ENCODE peak calls at places on chromosomes 13 and 19, in five cellular contexts. One of them, this sample, is unnamed.

GRCh38 chr19:55613930-55614710 is 8.7 kb downstream of the ZNF865 start:
- DNase-seq in SK-N-SH: peak; percentile 26
- DNase-seq in HCT116: no peak
- DNase-seq in HepG2: no peak
- DNase-seq in H1: no peak
- DNase-seq in this sample: no peak

GRCh38 chr13:98083936-98084335 is 59.0 kb upstream of the FARP1 start:
- DNase-seq in SK-N-SH: no peak
- DNase-seq in HCT116: no peak
- DNase-seq in HepG2: no peak
- DNase-seq in H1: no peak
- DNase-seq in this sample: no peak

GRCh38 chr13:99347911-99348451 is 40.8 kb upstream of the GPR183 start:
- DNase-seq in SK-N-SH: no peak
- DNase-seq in HCT116: no peak
- DNase-seq in HepG2: no peak
- DNase-seq in H1: no peak
- DNase-seq in this sample: no peak

GRCh38 chr13:63774133-63774532 is 2358.5 kb upstream of the PCDH20 start:
- DNase-seq in SK-N-SH: no peak
- DNase-seq in HCT116: no peak
- DNase-seq in HepG2: no peak
- DNase-seq in H1: no peak
- DNase-seq in this sample: no peak

GRCh38 chr19:6221220-6221877 is 58.4 kb downstream of the MLLT1 start:
- DNase-seq in SK-N-SH: no peak
- DNase-seq in HCT116: no peak
- DNase-seq in HepG2: no peak
- DNase-seq in H1: no peak
- DNase-seq in this sample: no peak

GRCh38 chr19:55460670-55461258 is 678 bp downstream of the ISOC2 start:
- DNase-seq in SK-N-SH: peak; percentile 92
- DNase-seq in HCT116: no peak
- DNase-seq in HepG2: peak; percentile 84
- DNase-seq in H1: no peak
- DNase-seq in this sample: peak; percentile 28

GRCh38 chr19:5826531-5827341 is 12.8 kb downstream of the FUT6 start:
- DNase-seq in SK-N-SH: peak; percentile 83
- DNase-seq in HCT116: peak; percentile 74
- DNase-seq in HepG2: peak; percentile 87
- DNase-seq in H1: no peak
- DNase-seq in this sample: no peak

GRCh38 chr19:49701271-49701786 is 10.4 kb downstream of the CPT1C start:
- DNase-seq in SK-N-SH: peak; percentile 44
- DNase-seq in HCT116: no peak
- DNase-seq in HepG2: no peak
- DNase-seq in H1: no peak
- DNase-seq in this sample: no peak

GRCh38 chr19:35381318-35381717 is 10.4 kb downstream of the GPR42 start:
- DNase-seq in SK-N-SH: no peak
- DNase-seq in HCT116: no peak
- DNase-seq in HepG2: no peak
- DNase-seq in H1: no peak
- DNase-seq in this sample: no peak
- TF ChIP-seq YY1 in SK-N-SH: no peak
- TF ChIP-seq YY1 in HCT116: no peak
- TF ChIP-seq YY1 in HepG2: no peak
- TF ChIP-seq YY1 in H1: no peak
- TF ChIP-seq YY1 in this sample: no peak

DNA sequence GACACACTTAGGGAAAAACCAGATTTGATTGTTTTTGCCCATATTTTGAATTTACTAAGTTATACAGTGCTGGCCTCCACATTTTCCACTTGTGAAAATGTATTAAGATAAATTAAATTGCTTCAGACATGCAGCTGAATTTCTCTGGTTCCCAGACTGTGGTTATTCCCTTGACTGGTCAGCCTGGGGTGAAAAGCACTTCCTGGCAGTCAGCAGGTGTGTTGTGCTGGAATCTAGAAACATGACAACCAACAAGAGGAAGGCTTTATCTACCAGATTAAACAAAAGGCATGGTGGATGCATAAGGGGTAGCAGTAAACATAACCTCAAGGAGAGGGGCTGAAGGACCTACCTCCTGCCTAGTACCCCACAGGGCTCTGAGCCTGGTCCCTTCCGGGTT is 133.2 kb downstream of the LACC1 start:
- DNase-seq in SK-N-SH: no peak
- DNase-seq in HCT116: no peak
- DNase-seq in HepG2: no peak
- DNase-seq in H1: no peak
- DNase-seq in this sample: no peak
- H3K36me3 ChIP-seq in SK-N-SH: no peaks in the 10 kb centered on the region
- H3K36me3 ChIP-seq in HCT116: no peaks in the 10 kb centered on the region
- H3K36me3 ChIP-seq in HepG2: no peaks in the 10 kb centered on the region
- H3K36me3 ChIP-seq in H1: no peaks in the 10 kb centered on the region
- H3K36me3 ChIP-seq in this sample: no peaks in the 10 kb centered on the region

GRCh38 chr19:18418725-18419194 is 438 bp upstream of the SSBP4 start:
- DNase-seq in SK-N-SH: no peak
- DNase-seq in HCT116: no peak
- DNase-seq in HepG2: no peak
- DNase-seq in H1: no peak
- DNase-seq in this sample: no peak

GRCh38 chr19:18419699-18420460 is 682 bp downstream of the SSBP4 start:
- DNase-seq in SK-N-SH: peak; percentile 79
- DNase-seq in HCT116: no peak
- DNase-seq in HepG2: peak; percentile 55
- DNase-seq in H1: no peak
- DNase-seq in this sample: no peak

GRCh38 chr19:18418034-18418724 is 1.0 kb upstream of the SSBP4 start:
- DNase-seq in SK-N-SH: no peak
- DNase-seq in HCT116: no peak
- DNase-seq in HepG2: no peak
- DNase-seq in H1: no peak
- DNase-seq in this sample: no peak

GRCh38 chr19:18420931-18421330 is 1.7 kb downstream of the SSBP4 start:
- DNase-seq in SK-N-SH: no peak
- DNase-seq in HCT116: no peak
- DNase-seq in HepG2: no peak
- DNase-seq in H1: no peak
- DNase-seq in this sample: no peak

DNA sequence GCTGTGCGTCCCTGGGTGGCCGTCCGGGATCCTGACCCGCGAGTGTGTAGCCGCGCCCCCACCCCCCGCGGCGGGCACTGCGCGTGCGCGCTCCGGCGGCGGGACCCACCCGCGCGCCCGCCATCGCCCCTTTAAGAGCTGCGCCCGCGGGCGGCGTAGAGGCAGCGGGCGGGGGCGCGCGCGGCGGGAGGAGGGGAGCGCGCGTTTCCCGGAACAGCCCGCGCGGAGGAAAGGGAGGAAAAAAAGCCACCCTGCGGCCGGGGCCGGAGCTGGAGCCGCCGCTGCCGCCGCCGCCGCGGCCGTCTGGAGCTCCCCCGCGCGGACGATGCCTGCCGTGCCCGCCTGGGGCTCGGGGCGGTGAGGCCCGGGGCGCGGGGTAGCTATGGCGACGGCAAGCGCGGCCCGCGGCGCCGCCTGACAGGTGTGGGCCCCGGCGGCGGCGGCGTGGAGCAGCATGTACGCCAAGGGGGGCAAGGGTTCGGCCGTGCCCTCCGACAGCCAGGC is at the start of gene SSBP4:
- DNase-seq in SK-N-SH: peak; percentile 97
- DNase-seq in HCT116: no peak
- DNase-seq in HepG2: peak; percentile 66
- DNase-seq in H1: no peak
- DNase-seq in this sample: no peak
- H3K4me1 ChIP-seq in SK-N-SH: peaks cover 53% of the 10 kb centered on the region
- H3K4me1 ChIP-seq in HCT116: peaks cover 80% of the 10 kb centered on the region
- H3K4me1 ChIP-seq in HepG2: peaks cover 65% of the 10 kb centered on the region
- H3K4me1 ChIP-seq in H1: peaks cover 39% of the 10 kb centered on the region
- H3K4me1 ChIP-seq in this sample: peaks cover 53% of the 10 kb centered on the region

GRCh38 chr19:56837892-56838679 is 2.4 kb downstream of the PEG3 start:
- DNase-seq in SK-N-SH: peak; percentile 64
- DNase-seq in HCT116: no peak
- DNase-seq in HepG2: peak; percentile 67
- DNase-seq in H1: no peak
- DNase-seq in this sample: peak; percentile 70
- TF ChIP-seq YY1 in SK-N-SH: no peak
- TF ChIP-seq YY1 in HCT116: no peak
- TF ChIP-seq YY1 in HepG2: peak; percentile 87
- TF ChIP-seq YY1 in H1: no peak
- TF ChIP-seq YY1 in this sample: peak; percentile 51

GRCh38 chr13:110646442-110647364 is 31.4 kb downstream of the NAXD start:
- DNase-seq in SK-N-SH: no peak
- DNase-seq in HCT116: no peak
- DNase-seq in HepG2: no peak
- DNase-seq in H1: no peak
- DNase-seq in this sample: no peak
- H3K36me3 ChIP-seq in SK-N-SH: peaks cover 15% of the 10 kb centered on the region
- H3K36me3 ChIP-seq in HCT116: peaks cover 12% of the 10 kb centered on the region
- H3K36me3 ChIP-seq in HepG2: peaks cover 38% of the 10 kb centered on the region
- H3K36me3 ChIP-seq in H1: peaks cover 2% of the 10 kb centered on the region
- H3K36me3 ChIP-seq in this sample: peaks cover 62% of the 10 kb centered on the region

GRCh38 chr19:38691938-38692457 is 44.5 kb downstream of the ACTN4 start:
- DNase-seq in SK-N-SH: peak; percentile 89
- DNase-seq in HCT116: peak; percentile 78
- DNase-seq in HepG2: no peak
- DNase-seq in H1: no peak
- DNase-seq in this sample: no peak
- H3K4me1 ChIP-seq in SK-N-SH: peaks cover 54% of the 10 kb centered on the region
- H3K4me1 ChIP-seq in HCT116: peaks cover 100% of the 10 kb centered on the region
- H3K4me1 ChIP-seq in HepG2: peaks cover 100% of the 10 kb centered on the region
- H3K4me1 ChIP-seq in H1: peaks cover 24% of the 10 kb centered on the region
- H3K4me1 ChIP-seq in this sample: peaks cover 14% of the 10 kb centered on the region

GRCh38 chr13:113148407-113148806 is 10.0 kb upstream of the PROZ start:
- DNase-seq in SK-N-SH: no peak
- DNase-seq in HCT116: no peak
- DNase-seq in HepG2: no peak
- DNase-seq in H1: no peak
- DNase-seq in this sample: no peak
- TF ChIP-seq YY1 in SK-N-SH: no peak
- TF ChIP-seq YY1 in HCT116: no peak
- TF ChIP-seq YY1 in HepG2: no peak
- TF ChIP-seq YY1 in H1: no peak
- TF ChIP-seq YY1 in this sample: no peak

DNA sequence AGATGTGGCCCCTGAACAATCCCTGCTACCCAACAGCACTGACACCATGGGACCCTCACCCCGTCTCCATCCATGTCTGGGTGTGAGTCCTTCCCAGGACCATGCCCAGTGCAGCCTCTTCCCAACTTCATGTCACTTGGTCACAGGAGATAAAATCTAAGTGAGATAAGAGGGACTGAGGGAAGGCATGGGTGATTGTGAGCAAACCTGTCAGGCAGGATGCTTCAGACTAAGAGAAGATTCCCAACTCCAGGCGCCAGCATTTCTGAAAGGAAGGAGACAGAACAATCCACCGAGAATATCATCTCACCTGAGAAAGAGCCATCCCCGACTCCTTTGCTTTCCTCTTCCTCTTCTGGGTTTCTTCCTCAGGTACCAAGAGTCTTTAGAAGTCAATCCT is 7.5 kb downstream of the ZNF320 start:
- DNase-seq in SK-N-SH: no peak
- DNase-seq in HCT116: no peak
- DNase-seq in HepG2: no peak
- DNase-seq in H1: no peak
- DNase-seq in this sample: no peak
- H3K36me3 ChIP-seq in SK-N-SH: peaks cover 58% of the 10 kb centered on the region
- H3K36me3 ChIP-seq in HCT116: peaks cover 24% of the 10 kb centered on the region
- H3K36me3 ChIP-seq in HepG2: no peaks in the 10 kb centered on the region
- H3K36me3 ChIP-seq in H1: peaks cover 15% of the 10 kb centered on the region
- H3K36me3 ChIP-seq in this sample: peaks cover 68% of the 10 kb centered on the region

GRCh38 chr13:110410000-110410399 is 102.9 kb downstream of the COL4A2 start:
- DNase-seq in SK-N-SH: no peak
- DNase-seq in HCT116: no peak
- DNase-seq in HepG2: no peak
- DNase-seq in H1: no peak
- DNase-seq in this sample: no peak
- H3K4me1 ChIP-seq in SK-N-SH: peaks cover 34% of the 10 kb centered on the region
- H3K4me1 ChIP-seq in HCT116: peaks cover 24% of the 10 kb centered on the region
- H3K4me1 ChIP-seq in HepG2: no peaks in the 10 kb centered on the region
- H3K4me1 ChIP-seq in H1: peaks cover 4% of the 10 kb centered on the region
- H3K4me1 ChIP-seq in this sample: peaks cover 7% of the 10 kb centered on the region